ENCODE peak calls at places on chromosomes 7 and 10, in seven cellular contexts. K is cardiac septum; D is stimulated activated CD4-positive, alpha-beta T cell treated with anti-CD3 and anti-CD28 coated beads, Interleukin-2, amount 100 ng/mL, for 24 hours; G is progenitor cell of endocrine pancreas; O is GM10248; Q is lower lobe of right lung; Z is effector CD8-positive, alpha-beta T cell. P is an unnamed sample.

GRCh38 chr10:79482721-79483120 is 29.6 kb upstream of the EIF5AL1 start:
- DNase-seq in K (no peak), Z (no peak), G (no peak), O (no peak), D (no peak), Q (no peak), P (no peak)

GRCh38 chr7:158023157-158023556 is 564.5 kb downstream of the PTPRN2 start:
- DNase-seq in G (no peak), Q (no peak), O (no peak), K (peak; percentile 43), D (no peak), Z (no peak), P (no peak)

GRCh38 chr7:82559203-82559805 is 115.7 kb upstream of the CACNA2D1 start:
- DNase-seq in Q (no peak), Z (no peak), G (peak; percentile 15), O (no peak), K (no peak), D (no peak), P (no peak)

GRCh38 chr7:45921699-45922519 is 837 bp upstream of the IGFBP3 start:
- DNase-seq in O (no peak), K (no peak), D (peak; percentile 22), G (peak; percentile 56), Z (no peak), Q (peak; percentile 51), P (peak; percentile 73)

GRCh38 chr10:129707406-129708388 is 240.7 kb downstream of the MGMT start:
- DNase-seq in Q (no peak), K (no peak), O (no peak), G (no peak), Z (no peak), D (no peak), P (no peak)

GRCh38 chr7:107614425-107614824 is 34.4 kb downstream of the BCAP29 start:
- DNase-seq in Z (no peak), D (no peak), O (no peak), Q (no peak), K (no peak), G (no peak), P (no peak)

GRCh38 chr10:122780391-122780790 is 65.3 kb downstream of the CUZD1 start:
- DNase-seq in G (no peak), Q (no peak), O (no peak), K (no peak), D (no peak), Z (no peak), P (no peak)

GRCh38 chr10:100370976-100371706 is 24.1 kb downstream of the SCD start:
- DNase-seq in D (peak; percentile 76), G (peak; percentile 36), O (peak; percentile 54), Z (peak; percentile 5), Q (peak; percentile 80), K (peak; percentile 87), P (peak; percentile 99)

GRCh38 chr10:33900591-33900990 is 566.1 kb upstream of the NRP1 start:
- DNase-seq in D (no peak), G (no peak), Z (no peak), Q (no peak), O (no peak), K (no peak), P (no peak)

GRCh38 chr7:28669329-28669728 is 257.0 kb downstream of the CREB5 start:
- DNase-seq in D (no peak), G (no peak), Q (no peak), Z (no peak), O (no peak), K (no peak), P (no peak)

GRCh38 chr10:95873139-95873538 is 34.6 kb upstream of the CC2D2B start:
- DNase-seq in O (no peak), G (no peak), K (no peak), Q (no peak), Z (no peak), D (no peak), P (no peak)

GRCh38 chr10:30176182-30176581 is 116.8 kb upstream of the JCAD start:
- DNase-seq in O (no peak), Q (no peak), G (no peak), D (no peak), Z (no peak), K (no peak), P (no peak)

GRCh38 chr10:29160110-29160669 is 128.7 kb upstream of the LYZL1 start:
- DNase-seq in G (no peak), D (no peak), O (no peak), K (no peak), Z (no peak), Q (no peak), P (peak; percentile 62)

GRCh38 chr7:107982463-107982862 is 20.5 kb downstream of the LAMB1 start:
- DNase-seq in G (no peak), Q (no peak), O (no peak), K (no peak), D (no peak), Z (no peak), P (no peak)

GRCh38 chr7:131057524-131058065 is 270.1 kb upstream of the MKLN1 start:
- DNase-seq in Z (no peak), D (no peak), Q (no peak), G (no peak), O (no peak), K (no peak), P (no peak)

GRCh38 chr10:29356931-29357330 is 68.1 kb downstream of the LYZL1 start:
- DNase-seq in K (no peak), G (no peak), O (no peak), Q (no peak), D (no peak), Z (no peak), P (peak; percentile 95)

GRCh38 chr7:66013938-66014337 is 31.9 kb upstream of the GUSB start:
- DNase-seq in O (no peak), G (no peak), D (no peak), Z (no peak), K (no peak), Q (peak; percentile 60), P (peak; percentile 43)

P was measured in trophoblast cell.